ENCODE peak calls at places on chromosomes 5 and 9, in eight cellular contexts. L, H, I, S, A, Y, F and W are unnamed samples.
A peak's percentile ranks its signal among the peaks of the same experiment; 100 is the strongest.

GRCh38 chr5:77133061-77133758 is 46.1 kb upstream of the ZBED3 start:
- DNase-seq in L (no peak), H (peak; percentile 90), I (peak; percentile 66), S (peak; percentile 97), A (no peak), Y (peak; percentile 94), F (peak; percentile 97), W (peak; percentile 64)

GRCh38 chr9:13331320-13331719 is 51.8 kb upstream of the MPDZ start:
- DNase-seq in L (no peak), H (no peak), I (no peak), S (no peak), A (no peak), Y (peak; percentile 76), F (no peak), W (no peak)

GRCh38 chr5:169592937-169593650 is 9.5 kb downstream of the SPDL1 start:
- DNase-seq in L (no peak), H (no peak), I (no peak), S (no peak), A (no peak), Y (no peak), F (no peak), W (no peak)

GRCh38 chr5:28945859-28946258 is 1907.5 kb upstream of the CDH9 start:
- DNase-seq in L (no peak), H (no peak), I (no peak), S (no peak), A (no peak), Y (no peak), F (no peak), W (no peak)

GRCh38 chr9:95425910-95426551 is 90.7 kb downstream of the PTCH1 start:
- DNase-seq in L (peak; percentile 24), H (no peak), I (peak; percentile 37), S (peak; percentile 50), A (peak; percentile 25), Y (no peak), F (no peak), W (peak; percentile 84)

GRCh38 chr9:17116400-17116837 is 18.4 kb upstream of the CNTLN start:
- DNase-seq in L (no peak), H (no peak), I (peak; percentile 54), S (peak; percentile 58), A (no peak), Y (peak; percentile 56), F (no peak), W (peak; percentile 34)

GRCh38 chr5:56279979-56280378 is 46.8 kb upstream of the ANKRD55 start:
- DNase-seq in L (no peak), H (no peak), I (no peak), S (peak; percentile 97), A (no peak), Y (peak; percentile 87), F (peak; percentile 68), W (peak; percentile 83)

GRCh38 chr9:83646500-83647239 is 23.7 kb downstream of the IDNK start:
- DNase-seq in L (no peak), H (no peak), I (no peak), S (no peak), A (no peak), Y (no peak), F (no peak), W (no peak)

GRCh38 chr5:133292300-133292699 is 240.5 kb downstream of the HSPA4 start:
- DNase-seq in L (no peak), H (no peak), I (no peak), S (no peak), A (peak; percentile 20), Y (no peak), F (no peak), W (peak; percentile 68)

GRCh38 chr9:18544456-18544855 is 70.5 kb downstream of the ADAMTSL1 start:
- DNase-seq in L (no peak), H (no peak), I (no peak), S (peak; percentile 49), A (no peak), Y (no peak), F (no peak), W (peak; percentile 70)

GRCh38 chr5:100659080-100659479 is 123.9 kb downstream of the FAM174A start:
- DNase-seq in L (no peak), H (no peak), I (no peak), S (no peak), A (no peak), Y (no peak), F (no peak), W (no peak)

GRCh38 chr5:69129413-69129812 is 35.6 kb downstream of the SLC30A5 start:
- DNase-seq in L (no peak), H (no peak), I (no peak), S (peak; percentile 74), A (no peak), Y (peak; percentile 70), F (no peak), W (peak; percentile 34)

GRCh38 chr5:56311306-56311904 is 78.3 kb upstream of the ANKRD55 start:
- DNase-seq in L (no peak), H (no peak), I (no peak), S (no peak), A (no peak), Y (no peak), F (no peak), W (no peak)

GRCh38 chr5:166166071-166166470 is 2125.4 kb upstream of the WWC1 start:
- DNase-seq in L (no peak), H (no peak), I (no peak), S (no peak), A (no peak), Y (no peak), F (no peak), W (no peak)

GRCh38 chr5:136011427-136012001 is 17.3 kb upstream of the TGFBI start:
- DNase-seq in L (no peak), H (no peak), I (peak; percentile 45), S (peak; percentile 88), A (no peak), Y (peak; percentile 80), F (peak; percentile 48), W (peak; percentile 75)

GRCh38 chr5:102579379-102579778 is 80.6 kb upstream of the SLCO6A1 start:
- DNase-seq in L (no peak), H (no peak), I (no peak), S (no peak), A (no peak), Y (no peak), F (no peak), W (no peak)

GRCh38 chr9:74035786-74036185 is 461.3 kb upstream of the RORB start:
- DNase-seq in L (no peak), H (no peak), I (no peak), S (no peak), A (no peak), Y (no peak), F (no peak), W (no peak)

GRCh38 chr5:31333475-31333874 is 140.0 kb downstream of the CDH6 start:
- DNase-seq in L (no peak), H (no peak), I (no peak), S (no peak), A (no peak), Y (no peak), F (no peak), W (no peak)

GRCh38 chr9:96651626-96652025 is 3.5 kb downstream of the PRXL2C start:
- DNase-seq in L (no peak), H (no peak), I (no peak), S (peak; percentile 15), A (no peak), Y (peak; percentile 50), F (no peak), W (peak; percentile 37)

GRCh38 chr5:172525633-172526360 is 71.5 kb upstream of the SH3PXD2B start:
- DNase-seq in L (no peak), H (no peak), I (no peak), S (no peak), A (no peak), Y (no peak), F (peak; percentile 14), W (no peak)

GRCh38 chr5:67997892-67998457 is 217.6 kb upstream of the PIK3R1 start:
- DNase-seq in L (no peak), H (no peak), I (no peak), S (no peak), A (no peak), Y (no peak), F (no peak), W (no peak)

GRCh38 chr5:140243855-140244254 is 59.0 kb downstream of the PFDN1 start:
- DNase-seq in L (no peak), H (no peak), I (no peak), S (no peak), A (no peak), Y (no peak), F (peak; percentile 61), W (peak; percentile 11)

GRCh38 chr9:135718616-135719015 is 16.6 kb downstream of the KCNT1 start:
- DNase-seq in L (no peak), H (no peak), I (no peak), S (peak; percentile 62), A (peak; percentile 23), Y (peak; percentile 24), F (peak; percentile 83), W (peak; percentile 51)

GRCh38 chr9:10875752-10876151 is 262.9 kb upstream of the PTPRD start:
- DNase-seq in L (no peak), H (no peak), I (no peak), S (no peak), A (no peak), Y (peak; percentile 38), F (no peak), W (peak; percentile 55)

GRCh38 chr9:84668204-84669007 is 1.1 kb upstream of the NTRK2 start:
- DNase-seq in L (peak; percentile 90), H (no peak), I (peak; percentile 88), S (peak; percentile 68), A (peak; percentile 81), Y (peak; percentile 61), F (peak; percentile 79), W (no peak)

GRCh38 chr9:81002242-81002641 is 687.1 kb downstream of the TLE1 start:
- DNase-seq in L (no peak), H (no peak), I (no peak), S (no peak), A (peak; percentile 59), Y (no peak), F (no peak), W (peak; percentile 76)

GRCh38 chr5:147567917-147568598 is 58.2 kb upstream of the DPYSL3 start:
- DNase-seq in L (no peak), H (no peak), I (no peak), S (peak; percentile 53), A (no peak), Y (peak; percentile 42), F (no peak), W (peak; percentile 22)

GRCh38 chr5:61431923-61432620 is 100.0 kb downstream of the ZSWIM6 start:
- DNase-seq in L (no peak), H (no peak), I (no peak), S (no peak), A (no peak), Y (peak; percentile 39), F (no peak), W (no peak)

GRCh38 chr5:146076028-146076427 is 29.3 kb downstream of the PLAC8L1 start:
- DNase-seq in L (no peak), H (no peak), I (peak; percentile 22), S (no peak), A (no peak), Y (no peak), F (no peak), W (no peak)

GRCh38 chr5:111068208-111068607 is 3.3 kb upstream of the TSLP start:
- DNase-seq in L (no peak), H (no peak), I (no peak), S (no peak), A (no peak), Y (peak; percentile 23), F (no peak), W (no peak)

GRCh38 chr5:146399446-146399845 is 47.7 kb upstream of the TCERG1 start:
- DNase-seq in L (no peak), H (no peak), I (no peak), S (no peak), A (no peak), Y (no peak), F (no peak), W (no peak)

GRCh38 chr9:105127863-105128220 is 116.6 kb upstream of the SLC44A1 start:
- DNase-seq in L (no peak), H (no peak), I (no peak), S (peak; percentile 60), A (peak; percentile 62), Y (peak; percentile 78), F (no peak), W (peak; percentile 85)